ENCODE peak calls at places on chromosomes 11 and 22, in seven cellular contexts. N is ovary; W is thoracic aorta; Y is sigmoid colon; X is CD8-positive, alpha-beta memory T cell; B is heart right ventricle; V is HCT116. A is an unnamed sample. For H3K4me1, the result is how much of the 10 kb centered on the place peaks cover.

GRCh38 chr22:36577019-36577418 is 48.1 kb upstream of the EIF3D start:
- DNase-seq in N (no peak), W (no peak), Y (no peak), X (no peak), B (no peak), V (peak), A (no peak)

GRCh38 chr11:76783294-76783900 is at the start of gene TSKU:
- DNase-seq in N (no peak), W (no peak), Y (no peak), X (no peak), B (no peak), V (no peak), A (no peak)

GRCh38 chr22:32469799-32470212 is 4.8 kb upstream of the FBXO7 start:
- DNase-seq in N (no peak), W (no peak), Y (peak), X (no peak), B (no peak), V (peak), A (no peak)

GRCh38 chr11:67044496-67044895 is 12.2 kb upstream of the RHOD start:
- DNase-seq in N (no peak), W (no peak), Y (no peak), X (no peak), B (no peak), V (no peak), A (no peak)

GRCh38 chr22:29277927-29278326 is 9.9 kb downstream of the EWSR1 start:
- DNase-seq in N (no peak), W (no peak), Y (no peak), X (no peak), B (no peak), V (no peak), A (no peak)

GRCh38 chr11:60852639-60853468 is 2.9 kb downstream of the PTGDR2 start:
- DNase-seq in N (no peak), W (no peak), Y (no peak), X (peak), B (no peak), V (no peak), A (no peak)

GRCh38 chr11:64792482-64792881 is 10.5 kb downstream of the MAP4K2 start:
- DNase-seq in N (no peak), W (no peak), Y (no peak), X (no peak), B (no peak), V (no peak), A (no peak)

GRCh38 chr22:32030508-32031247 is 12.4 kb upstream of the SLC5A1 start:
- DNase-seq in N (no peak), W (no peak), Y (no peak), X (no peak), B (no peak), V (no peak), A (no peak)

GRCh38 chr22:32729368-32729767 is 72.1 kb upstream of the TIMP3 start:
- DNase-seq in N (no peak), W (no peak), Y (no peak), X (no peak), B (no peak), V (no peak), A (no peak)

GRCh38 chr11:107653077-107653476 is 58.8 kb downstream of the SLN start:
- DNase-seq in N (no peak), W (no peak), Y (no peak), X (no peak), B (no peak), V (no peak), A (no peak)

GRCh38 chr11:61764606-61765260 is 12.3 kb downstream of the MYRF start:
- DNase-seq in N (peak), W (no peak), Y (no peak), X (no peak), B (no peak), V (no peak), A (no peak)

GRCh38 chr22:38724926-38725571 is 19.3 kb downstream of the GTPBP1 start:
- DNase-seq in N (no peak), W (no peak), Y (peak), X (no peak), B (no peak), V (no peak), A (peak)

GRCh38 chr11:82980292-82980691 is 78.8 kb downstream of the DDIAS start:
- DNase-seq in N (no peak), W (no peak), Y (no peak), X (no peak), B (no peak), V (peak), A (no peak)

GRCh38 chr11:59802639-59803176 is 7.9 kb downstream of the MRPL16 start:
- DNase-seq in N (no peak), W (no peak), Y (no peak), X (peak), B (no peak), V (peak), A (peak)

GRCh38 chr11:6251120-6251733 is 8.4 kb upstream of the CCKBR start:
- DNase-seq in N (peak), W (no peak), Y (peak), X (peak), B (peak), V (peak), A (peak)

GRCh38 chr11:130457909-130458729 is 9.7 kb downstream of the ADAMTS15 start:
- DNase-seq in N (no peak), W (no peak), Y (no peak), X (no peak), B (no peak), V (no peak), A (no peak)

GRCh38 chr11:93887111-93887510 is 36.7 kb upstream of the VSTM5 start:
- DNase-seq in N (no peak), W (no peak), Y (no peak), X (no peak), B (no peak), V (no peak), A (no peak)

GRCh38 chr22:36009085-36009484 is 19.5 kb downstream of the RBFOX2 start:
- DNase-seq in N (no peak), W (no peak), Y (no peak), X (no peak), B (no peak), V (no peak), A (peak)

GRCh38 chr22:38249301-38249700 is 23.5 kb downstream of the TMEM184B start:
- DNase-seq in N (no peak), W (no peak), Y (no peak), X (no peak), B (no peak), V (no peak), A (no peak)

GRCh38 chr11:120972621-120973020 is 51.3 kb upstream of the TBCEL start:
- DNase-seq in N (no peak), W (no peak), Y (no peak), X (no peak), B (no peak), V (no peak), A (no peak)

GRCh38 chr11:61254403-61255025 is 13.5 kb downstream of the PGA5 start:
- DNase-seq in N (peak), W (no peak), Y (no peak), X (peak), B (peak), V (peak), A (peak)

GRCh38 chr11:19597194-19597593 is 115.4 kb upstream of the NAV2 start:
- DNase-seq in N (no peak), W (no peak), Y (no peak), X (no peak), B (no peak), V (no peak), A (no peak)

GRCh38 chr22:24426436-24426835 is 963 bp upstream of the ADORA2A start:
- DNase-seq in N (no peak), W (no peak), Y (no peak), X (no peak), B (no peak), V (no peak), A (peak)

GRCh38 chr22:24426859-24427499 is 420 bp upstream of the ADORA2A start:
- DNase-seq in N (no peak), W (no peak), Y (no peak), X (peak), B (peak), V (no peak), A (peak)

GRCh38 chr22:24423519-24424000 is 3.8 kb upstream of the ADORA2A start:
- DNase-seq in N (peak), W (no peak), Y (peak), X (peak), B (peak), V (no peak), A (peak)

GRCh38 chr22:24424001-24424900 is 3.1 kb upstream of the ADORA2A start:
- DNase-seq in N (no peak), W (no peak), Y (no peak), X (peak), B (peak), V (no peak), A (peak)

GRCh38 chr22:24424901-24425775 is 2.3 kb upstream of the ADORA2A start:
- DNase-seq in N (no peak), W (no peak), Y (no peak), X (no peak), B (peak), V (no peak), A (no peak)
- H3K4me1 ChIP-seq in N (under half), W (under half), Y (under half), X (under half), B (under half), V (under half), A (half or more)

GRCh38 chr11:128766687-128767086 is 72.8 kb downstream of the FLI1 start:
- DNase-seq in N (no peak), W (no peak), Y (no peak), X (no peak), B (peak), V (no peak), A (no peak)
- H3K4me1 ChIP-seq in N (under half), W (half or more), Y (under half), X (under half), B (under half), V (under half), A (under half)

DNA sequence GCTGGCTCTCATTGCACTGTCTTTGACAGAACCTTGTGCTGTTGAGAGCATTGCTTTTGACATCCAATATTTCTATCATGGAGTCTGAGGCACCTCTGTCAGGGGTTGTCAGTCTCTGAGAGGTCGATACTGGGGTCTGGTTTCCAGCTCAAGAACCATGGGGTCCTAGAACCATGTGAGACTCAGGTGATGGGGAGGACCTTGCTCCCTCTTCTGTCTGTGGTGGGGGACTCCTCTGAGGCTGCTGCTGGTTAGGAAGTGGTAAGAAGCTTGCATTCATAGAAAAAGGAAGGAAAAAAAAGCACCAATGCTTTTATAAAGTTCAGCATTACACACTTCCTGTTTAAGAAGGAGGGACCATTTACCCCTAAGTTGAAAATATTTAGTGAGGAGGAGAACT is 91.8 kb upstream of the CD44 start:
- DNase-seq in N (no peak), W (no peak), Y (no peak), X (peak), B (no peak), V (no peak), A (peak)
- H3K4me1 ChIP-seq in N (under half), W (under half), Y (under half), X (half or more), B (under half), V (under half), A (under half)

GRCh38 chr22:22346401-22347107 is 102.0 kb downstream of the VPREB1 start:
- DNase-seq in N (no peak), W (no peak), Y (no peak), X (no peak), B (no peak), V (no peak), A (no peak)
- H3K4me1 ChIP-seq in N (under half), W (under half), Y (under half), X (under half), B (under half), V (under half), A (under half)

DNA sequence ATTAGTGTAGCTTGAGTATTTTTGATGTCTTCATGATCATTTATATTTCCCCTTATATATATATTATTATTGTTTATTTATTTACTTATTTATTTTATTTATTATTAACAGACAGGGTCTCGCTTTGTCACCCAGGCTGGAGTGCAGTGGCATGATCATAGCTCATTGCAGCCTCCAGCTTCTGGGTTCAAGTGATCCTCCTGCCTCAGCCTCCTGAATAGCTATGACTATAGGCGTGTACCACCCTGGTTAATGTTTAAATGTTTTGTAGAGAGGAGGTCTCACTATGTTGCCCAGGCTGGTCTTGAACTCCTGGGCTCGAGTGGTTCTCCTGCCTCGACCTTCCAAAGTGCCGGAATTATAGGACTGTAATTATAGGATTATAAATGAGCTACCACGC is 10.2 kb downstream of the ADM start:
- DNase-seq in N (no peak), W (no peak), Y (no peak), X (no peak), B (no peak), V (no peak), A (no peak)
- H3K4me1 ChIP-seq in N (under half), W (under half), Y (under half), X (under half), B (under half), V (under half), A (half or more)

DNA sequence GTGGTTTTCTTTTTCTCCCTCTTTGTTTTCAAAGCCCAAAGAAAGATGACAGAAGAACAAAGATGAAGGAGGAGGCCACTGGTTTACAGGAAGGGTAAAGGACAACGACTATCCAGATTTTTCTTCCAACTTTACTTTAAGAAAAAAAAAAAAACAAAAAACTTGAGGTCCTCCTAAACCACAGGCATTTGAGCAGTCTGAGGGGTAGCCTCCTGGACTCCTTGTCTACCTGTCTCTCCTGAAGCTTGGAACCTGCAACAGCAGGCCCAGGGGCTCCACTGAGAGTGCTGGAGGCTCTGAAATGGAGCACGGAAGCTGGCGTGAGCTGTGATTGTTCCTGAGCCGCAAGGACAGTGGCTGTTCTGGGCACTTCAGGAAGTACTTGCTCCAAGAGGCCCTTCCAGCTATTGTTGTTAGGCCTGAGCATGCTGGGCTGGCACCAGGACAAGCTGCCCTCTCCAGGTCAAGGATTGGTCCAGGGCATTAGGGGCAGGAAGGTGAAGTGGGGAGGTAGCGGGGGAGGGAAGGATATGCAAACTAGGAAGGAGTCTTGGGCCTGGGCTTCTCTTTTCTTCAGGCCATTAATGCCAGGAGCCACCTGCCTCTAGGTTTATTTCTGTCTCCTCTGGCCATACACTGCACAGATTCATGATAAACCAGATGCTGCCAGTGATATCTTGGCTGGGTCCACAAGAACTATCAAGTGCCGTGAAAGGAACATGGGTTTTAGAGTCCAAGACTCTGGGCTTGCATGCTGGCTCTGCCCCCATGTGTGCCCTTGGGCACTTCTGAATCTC is 147.3 kb downstream of the CCDC34 start:
- DNase-seq in N (peak), W (no peak), Y (no peak), X (no peak), B (peak), V (no peak), A (no peak)
- H3K4me1 ChIP-seq in N (under half), W (under half), Y (under half), X (under half), B (under half), V (under half), A (under half)

DNA sequence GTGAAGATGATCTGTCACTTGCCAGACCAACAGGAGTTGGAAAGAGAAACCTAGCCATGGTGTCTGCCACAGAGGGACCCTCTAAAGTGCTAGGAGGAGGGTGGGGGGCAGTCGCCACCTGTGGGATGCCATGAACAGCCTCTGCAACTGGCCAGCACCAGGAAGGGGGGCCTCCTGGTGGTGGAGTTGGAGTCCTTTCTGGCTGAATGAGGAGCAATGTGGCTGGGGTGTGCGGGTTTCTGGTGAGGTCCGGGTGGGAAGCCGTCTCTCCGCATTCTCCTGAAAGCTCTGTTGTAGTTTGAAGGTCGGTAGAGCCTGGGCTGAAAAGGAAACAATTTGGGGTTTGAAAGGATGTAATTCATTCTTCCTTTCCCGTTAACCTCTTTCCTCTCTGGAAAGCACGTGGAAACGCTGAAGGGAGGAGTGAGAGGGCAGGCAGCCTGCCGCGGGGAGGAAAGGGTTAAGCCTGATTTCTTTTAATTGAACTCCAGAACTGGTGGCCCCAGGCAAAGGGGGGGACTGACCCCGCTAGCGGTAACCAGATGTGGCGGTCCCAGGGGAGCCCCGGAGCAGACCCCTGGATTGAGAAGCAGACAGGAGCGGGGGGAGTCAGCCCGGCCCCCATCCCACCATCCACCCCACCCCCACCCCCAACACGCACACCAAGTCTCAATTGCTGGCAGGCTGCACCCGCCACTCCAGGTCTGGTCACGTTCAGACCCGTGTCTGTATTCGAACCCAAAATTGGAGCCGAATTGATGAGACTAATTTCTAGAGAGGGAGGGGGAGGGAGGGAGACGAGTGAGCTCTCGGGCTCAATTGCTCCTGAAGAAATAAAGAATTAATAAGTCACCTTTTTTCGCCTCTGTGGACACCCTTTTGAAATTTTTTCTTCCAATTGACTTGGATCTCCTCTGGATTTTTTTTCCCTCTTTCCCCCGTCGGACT is 1.8 kb upstream of the FLI1 start:
- DNase-seq in N (no peak), W (no peak), Y (no peak), X (no peak), B (peak), V (no peak), A (no peak)
- H3K4me1 ChIP-seq in N (under half), W (half or more), Y (half or more), X (under half), B (under half), V (under half), A (under half)

GRCh38 chr11:110432713-110433392 is 3.1 kb downstream of the FDX1 start:
- DNase-seq in N (no peak), W (no peak), Y (no peak), X (no peak), B (no peak), V (no peak), A (no peak)
- H3K4me1 ChIP-seq in N (under half), W (under half), Y (under half), X (under half), B (under half), V (under half), A (under half)

GRCh38 chr22:23232094-23232905 is 52.0 kb downstream of the BCR start:
- DNase-seq in N (no peak), W (no peak), Y (no peak), X (no peak), B (no peak), V (no peak), A (no peak)

GRCh38 chr22:23231471-23232093 is 51.3 kb downstream of the BCR start:
- DNase-seq in N (no peak), W (no peak), Y (no peak), X (no peak), B (no peak), V (no peak), A (no peak)

GRCh38 chr22:23234409-23235161 is 54.3 kb downstream of the BCR start:
- DNase-seq in N (no peak), W (no peak), Y (no peak), X (no peak), B (no peak), V (no peak), A (no peak)

GRCh38 chr22:23233746-23234408 is 53.6 kb downstream of the BCR start:
- DNase-seq in N (peak), W (no peak), Y (no peak), X (no peak), B (no peak), V (no peak), A (no peak)

DNA sequence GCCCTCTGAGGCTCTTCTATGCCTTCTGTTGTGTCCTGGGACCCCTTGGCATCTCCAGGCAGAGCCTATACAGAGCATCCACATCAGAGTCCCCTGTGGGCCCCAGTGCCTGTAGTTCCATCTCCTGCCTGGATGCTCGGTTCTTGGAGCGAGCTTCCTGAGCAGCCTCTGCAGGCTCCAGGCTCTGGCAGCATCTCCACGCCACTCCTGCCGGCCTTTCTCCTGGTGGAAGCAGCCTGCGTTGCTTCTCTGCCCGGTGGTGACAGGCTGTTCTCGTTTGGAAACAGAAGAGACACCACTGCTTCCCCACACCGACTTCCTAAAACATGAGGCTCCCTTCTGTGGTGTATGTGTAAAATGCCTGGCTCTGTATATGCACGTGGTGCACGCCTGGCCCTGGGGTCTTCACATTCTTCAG is 52.8 kb downstream of the BCR start:
- DNase-seq in N (no peak), W (no peak), Y (no peak), X (no peak), B (peak), V (no peak), A (no peak)
- H3K4me1 ChIP-seq in N (under half), W (half or more), Y (under half), X (under half), B (under half), V (under half), A (under half)

A was measured in OCI-LY7.